ENCODE peak calls at places on chromosomes 11 and 22, in nine cellular contexts. Q is tibial nerve; A is activated naive CD4-positive, alpha-beta T cell treated with anti-CD3 and anti-CD28 coated beads for 36 hours; J is stimulated activated CD4-positive, alpha-beta T cell treated with anti-CD3 and anti-CD28 coated beads, Interleukin-4, amount 100 ng/mL, for 48 hours; Z is activated CD4-positive, CD25-positive, alpha-beta regulatory T cell; I is heart left ventricle; P is left ventricle myocardium inferior; X is endodermal cell; B is CD4-positive, alpha-beta memory T cell. O is an unnamed sample.

GRCh38 chr11:124724854-124725718 is 14.7 kb upstream of the NRGN start:
- DNase-seq in A (no peak), J (no peak), Z (no peak), B (no peak), P (no peak), X (no peak), I (peak; percentile 52), Q (no peak), O (no peak)

GRCh38 chr22:33652596-33652995 is 267.7 kb downstream of the LARGE1 start:
- DNase-seq in Q (no peak), X (no peak), A (no peak), I (no peak), Z (no peak), P (no peak), J (no peak), B (no peak), O (no peak)

GRCh38 chr11:12886508-12886907 is 122.6 kb upstream of the RASSF10 start:
- DNase-seq in Q (no peak), A (no peak), P (no peak), X (no peak), J (no peak), I (no peak), Z (no peak), B (no peak), O (no peak)

GRCh38 chr11:13114566-13115465 is 105.7 kb downstream of the RASSF10 start:
- DNase-seq in I (no peak), Q (no peak), P (no peak), A (peak; percentile 13), Z (no peak), X (peak; percentile 91), J (no peak), B (no peak), O (peak; percentile 27)

GRCh38 chr11:36702330-36703054 is 104.5 kb upstream of the RAG2 start:
- DNase-seq in B (no peak), X (peak; percentile 72), Q (peak; percentile 29), Z (no peak), J (no peak), A (peak; percentile 18), P (no peak), I (no peak), O (peak; percentile 56)

GRCh38 chr11:21933095-21933494 is 259.8 kb upstream of the ANO5 start:
- DNase-seq in I (no peak), B (no peak), A (no peak), J (no peak), Q (no peak), X (no peak), Z (no peak), P (no peak), O (no peak)

GRCh38 chr11:83002522-83002921 is 69.2 kb downstream of the RAB30 start:
- DNase-seq in Q (no peak), X (no peak), I (no peak), P (no peak), A (no peak), J (no peak), B (no peak), Z (no peak), O (no peak)

GRCh38 chr11:76321340-76321739 is 59.6 kb downstream of the THAP12 start:
- DNase-seq in Z (no peak), B (no peak), X (no peak), J (no peak), Q (no peak), I (no peak), A (no peak), P (no peak), O (no peak)

GRCh38 chr11:115918579-115918978 is 414.4 kb upstream of the CADM1 start:
- DNase-seq in P (no peak), I (no peak), A (no peak), X (no peak), B (no peak), Z (no peak), Q (no peak), J (no peak), O (no peak)

GRCh38 chr11:114326776-114327175 is 30.6 kb downstream of the NNMT start:
- DNase-seq in X (no peak), J (no peak), B (no peak), A (no peak), I (no peak), Z (no peak), P (no peak), Q (no peak), O (no peak)

GRCh38 chr11:117583063-117583801 is 213.8 kb downstream of the DSCAML1 start:
- DNase-seq in P (peak; percentile 34), J (no peak), I (no peak), X (peak; percentile 64), A (no peak), Z (no peak), Q (no peak), B (no peak), O (no peak)

GRCh38 chr11:130522284-130522961 is 74.0 kb downstream of the ADAMTS15 start:
- DNase-seq in X (peak; percentile 95), A (no peak), Z (no peak), I (peak; percentile 97), B (no peak), Q (peak; percentile 94), J (no peak), P (peak; percentile 94), O (no peak)

GRCh38 chr11:111633756-111634362 is 31.6 kb downstream of the SIK2 start:
- DNase-seq in Q (no peak), B (no peak), P (no peak), A (no peak), X (no peak), I (no peak), Z (no peak), J (no peak), O (peak; percentile 14)

GRCh38 chr22:20249797-20250354 is 18.2 kb downstream of the RTN4R start:
- DNase-seq in B (no peak), Q (peak; percentile 16), P (no peak), Z (no peak), I (peak; percentile 39), A (no peak), X (no peak), J (no peak), O (no peak)

GRCh38 chr11:19116315-19116970 is 525 bp upstream of the ZDHHC13 start:
- DNase-seq in Q (no peak), B (no peak), J (no peak), A (peak; percentile 7), X (peak; percentile 50), I (no peak), Z (no peak), P (peak; percentile 13), O (no peak)

GRCh38 chr22:23522642-23523251 is 57.3 kb downstream of the IGLL1 start:
- DNase-seq in A (no peak), Q (peak; percentile 30), Z (no peak), B (no peak), P (no peak), X (no peak), J (no peak), I (no peak), O (no peak)

GRCh38 chr11:77074626-77075221 is 8.0 kb downstream of the CAPN5 start:
- DNase-seq in J (no peak), A (no peak), Z (no peak), Q (no peak), B (no peak), P (no peak), X (peak; percentile 22), I (no peak), O (no peak)

GRCh38 chr11:72105888-72106287 is at the start of gene TOMT:
- DNase-seq in A (no peak), B (no peak), Z (no peak), Q (no peak), X (no peak), I (no peak), J (no peak), P (no peak), O (no peak)

GRCh38 chr22:28024422-28024888 is 105.4 kb upstream of the PITPNB start:
- DNase-seq in J (no peak), P (peak; percentile 15), Z (no peak), Q (no peak), I (no peak), A (no peak), X (no peak), B (no peak), O (no peak)

GRCh38 chr11:18720086-18720810 is 5.7 kb downstream of the IGSF22 start:
- DNase-seq in A (no peak), I (no peak), J (no peak), B (no peak), Z (no peak), X (no peak), Q (no peak), P (no peak), O (no peak)

GRCh38 chr22:48896766-48897637 is 930.7 kb downstream of the BRD1 start:
- DNase-seq in A (no peak), B (no peak), X (no peak), Z (no peak), I (no peak), Q (no peak), P (no peak), J (no peak), O (no peak)

GRCh38 chr11:130404727-130405126 is 23.7 kb downstream of the ADAMTS8 start:
- DNase-seq in J (no peak), P (no peak), Z (no peak), Q (no peak), B (no peak), A (no peak), X (peak; percentile 70), I (no peak), O (no peak)

GRCh38 chr11:13962562-13963168 is at the start of gene SPON1:
- DNase-seq in Z (no peak), I (peak; percentile 51), B (peak; percentile 63), J (no peak), X (peak; percentile 91), P (peak; percentile 46), A (peak; percentile 67), Q (no peak), O (no peak)

GRCh38 chr11:129973068-129973467 is 29.6 kb downstream of the PRDM10 start:
- DNase-seq in X (no peak), B (no peak), I (no peak), J (no peak), Z (no peak), Q (no peak), A (no peak), P (no peak), O (no peak)

GRCh38 chr11:57073121-57073520 is 84.4 kb downstream of the OR5AK2 start:
- DNase-seq in Q (no peak), Z (no peak), J (no peak), I (no peak), B (no peak), A (no peak), X (no peak), P (no peak), O (no peak)

GRCh38 chr11:127627629-127628462 is 627.3 kb upstream of the KIRREL3 start:
- DNase-seq in Z (no peak), P (no peak), Q (no peak), J (no peak), X (no peak), A (no peak), I (no peak), B (no peak), O (no peak)

GRCh38 chr11:117586392-117586791 is 210.6 kb downstream of the DSCAML1 start:
- DNase-seq in Z (no peak), I (no peak), X (no peak), J (no peak), P (no peak), B (no peak), A (no peak), Q (no peak), O (no peak)

GRCh38 chr11:118913411-118914125 is 12.2 kb downstream of the BCL9L start:
- DNase-seq in X (peak; percentile 70), Q (no peak), J (no peak), I (no peak), A (peak; percentile 51), Z (no peak), P (peak; percentile 29), B (peak; percentile 62), O (no peak)

GRCh38 chr22:26763633-26764295 is 106.4 kb downstream of the MIAT start:
- DNase-seq in B (no peak), X (peak; percentile 58), Q (peak; percentile 11), A (no peak), Z (no peak), J (no peak), P (no peak), I (no peak), O (no peak)

GRCh38 chr11:124798991-124799383 is 1.2 kb downstream of the MSANTD2 start:
- DNase-seq in Z (no peak), A (peak; percentile 9), B (no peak), J (no peak), P (no peak), I (no peak), Q (no peak), X (peak; percentile 65), O (no peak)

O was measured in KBM-7.